ENCODE peak calls at places on chromosome 19, in five cellular contexts. G, P, J, V and H are unnamed samples.

GRCh38 chr19:47414469-47414868 is 4.9 kb downstream of the MEIS3 start:
- DNase-seq in J (no peak), V (no peak), P (no peak), G (no peak), H (no peak)

GRCh38 chr19:4267101-4267900 is 11.8 kb upstream of the SHD start:
- DNase-seq in P (peak; percentile 67), V (peak; percentile 77), J (peak; percentile 28), G (peak; percentile 85), H (no peak)

GRCh38 chr19:10568826-10569651 is at the start of gene CDKN2D:
- DNase-seq in G (peak; percentile 99), V (peak; percentile 100), P (peak; percentile 100), J (peak; percentile 99), H (peak; percentile 96)

GRCh38 chr19:7871530-7872305 is 2.5 kb downstream of the PRR36 start:
- DNase-seq in J (peak; percentile 55), G (peak; percentile 95), V (peak; percentile 74), P (peak; percentile 98), H (no peak)

GRCh38 chr19:43534811-43535761 is 2.1 kb downstream of the ZNF575 start:
- DNase-seq in G (peak; percentile 30), V (peak; percentile 67), P (peak; percentile 59), J (peak; percentile 36), H (no peak)

GRCh38 chr19:52603558-52604207 is 33.6 kb downstream of the ZNF701 start:
- DNase-seq in G (no peak), V (no peak), P (no peak), J (no peak), H (no peak)

GRCh38 chr19:2289714-2290435 is 7.9 kb upstream of the PEAK3 start:
- DNase-seq in J (no peak), P (peak; percentile 25), G (no peak), V (no peak), H (no peak)

GRCh38 chr19:29881386-29881785 is 60.7 kb upstream of the URI1 start:
- DNase-seq in P (no peak), G (peak; percentile 20), V (no peak), J (no peak), H (no peak)

GRCh38 chr19:35868823-35869326 is 501 bp downstream of the APLP1 start:
- DNase-seq in P (no peak), V (no peak), J (no peak), G (no peak), H (no peak)
- H3K27ac ChIP-seq in P (no peak overlapping the region), V (no peak overlapping the region), J (no peak overlapping the region), G (no peak overlapping the region), H (no peak overlapping the region)

GRCh38 chr19:55147408-55148251 is 1.4 kb downstream of the TNNT1 start:
- DNase-seq in G (peak; percentile 95), V (no peak), J (no peak), P (no peak), H (no peak)

GRCh38 chr19:55146648-55147218 is 2.3 kb downstream of the TNNT1 start:
- DNase-seq in G (peak; percentile 82), P (peak; percentile 38), V (no peak), J (no peak), H (no peak)

GRCh38 chr19:55152017-55152416 is 3.0 kb upstream of the TNNT1 start:
- DNase-seq in G (peak; percentile 75), P (no peak), V (no peak), J (no peak), H (no peak)

GRCh38 chr19:55146078-55146647 is 2.8 kb downstream of the TNNT1 start:
- DNase-seq in G (peak; percentile 63), V (no peak), J (no peak), P (peak; percentile 33), H (no peak)

DNA sequence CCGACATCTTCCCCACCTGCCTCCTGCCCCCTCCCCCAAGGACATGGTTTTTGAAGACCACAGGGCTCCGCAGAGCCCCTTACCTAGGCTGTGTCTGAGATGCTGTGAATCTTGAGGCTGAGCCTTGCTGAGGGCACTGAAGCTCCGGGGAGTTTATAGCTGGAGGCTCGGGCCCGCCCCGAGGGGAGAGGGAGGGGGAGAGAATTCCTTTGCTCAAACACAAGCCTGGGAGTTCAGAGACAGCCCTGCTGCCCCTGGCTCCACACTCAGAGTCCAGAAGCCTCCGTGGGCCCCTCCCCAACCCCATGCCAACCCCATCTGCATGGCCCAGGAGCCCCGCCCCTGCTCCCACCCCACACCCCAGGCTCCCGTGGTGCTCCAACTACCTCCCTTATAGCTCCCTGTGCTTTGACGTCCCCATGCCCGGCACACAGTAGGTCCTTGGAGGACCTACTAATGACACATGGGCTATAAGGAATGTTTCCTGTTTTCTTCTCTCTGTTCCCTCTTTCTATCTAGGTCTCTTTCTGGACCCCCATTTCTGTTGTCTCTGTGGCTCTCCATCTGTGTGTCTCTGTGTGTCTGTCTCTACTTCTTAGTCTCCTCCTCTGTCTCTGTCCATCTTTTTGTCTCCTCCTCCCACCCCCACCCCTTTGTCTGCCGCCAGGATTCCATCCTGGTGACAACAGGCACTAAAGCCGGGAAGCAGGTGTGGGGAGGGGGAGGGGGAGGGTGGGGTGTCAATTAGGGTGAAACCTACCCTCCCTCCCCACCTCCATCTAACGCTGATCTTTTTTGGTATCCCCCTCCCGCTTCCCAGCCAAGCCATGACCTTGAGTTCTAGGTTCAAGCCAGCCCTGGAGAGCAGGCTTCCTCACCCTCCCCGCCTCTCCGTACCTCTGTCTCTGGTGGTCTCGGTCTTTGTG is at the start of gene TNNT1:
- DNase-seq in V (no peak), P (no peak), J (no peak), G (peak; percentile 93), H (no peak)
- H3K27ac ChIP-seq in V (no peak within 1 kb of the TSS), P (no peak within 1 kb of the TSS), J (no peak within 1 kb of the TSS), G (peak within 1 kb of the TSS; percentile 88), H (no peak within 1 kb of the TSS)

GRCh38 chr19:1224047-1224825 is 13.6 kb downstream of the CBARP start:
- DNase-seq in G (no peak), V (no peak), J (no peak), P (no peak), H (no peak)

GRCh38 chr19:1223018-1223855 is 14.6 kb downstream of the CBARP start:
- DNase-seq in G (peak; percentile 55), V (no peak), J (no peak), P (no peak), H (no peak)

GRCh38 chr19:1221904-1222255 is 15.9 kb downstream of the CBARP start:
- DNase-seq in V (no peak), G (no peak), P (no peak), J (no peak), H (no peak)

GRCh38 chr19:1221141-1221903 is 15.7 kb downstream of the STK11 start:
- DNase-seq in P (no peak), J (peak; percentile 51), G (no peak), V (peak; percentile 81), H (no peak)

DNA sequence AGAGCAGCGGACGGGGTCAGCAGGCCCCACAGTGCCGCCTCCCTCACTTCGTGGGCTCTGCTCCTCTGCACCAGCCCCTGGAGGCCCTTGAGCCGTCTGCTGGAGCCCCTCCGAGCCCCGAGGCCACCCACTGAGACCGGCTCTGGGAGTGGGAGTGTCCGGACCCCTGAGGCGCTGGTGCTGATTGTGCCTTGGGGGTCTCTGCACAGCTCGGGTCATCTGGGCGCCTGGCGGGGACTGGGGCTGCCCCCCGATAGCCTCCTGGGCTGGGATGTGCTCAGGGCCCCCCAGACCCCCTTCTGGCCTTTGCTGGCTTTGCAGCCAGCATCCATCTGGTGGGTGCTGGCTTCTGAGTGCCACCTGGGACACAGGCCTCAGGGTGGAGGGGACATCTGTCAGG is 15.4 kb downstream of the CBARP start:
- DNase-seq in J (no peak), V (no peak), G (no peak), P (no peak), H (no peak)
- H3K27ac ChIP-seq in J (peak overlapping the region; percentile 83), V (no peak overlapping the region), G (no peak overlapping the region), P (no peak overlapping the region), H (no peak overlapping the region)

GRCh38 chr19:39275578-39275977 is 7.4 kb downstream of the IFNL2 start:
- DNase-seq in G (no peak), V (no peak), P (no peak), J (no peak), H (no peak)
- H3K27ac ChIP-seq in G (no peak overlapping the region), V (no peak overlapping the region), P (no peak overlapping the region), J (no peak overlapping the region), H (no peak overlapping the region)

DNA sequence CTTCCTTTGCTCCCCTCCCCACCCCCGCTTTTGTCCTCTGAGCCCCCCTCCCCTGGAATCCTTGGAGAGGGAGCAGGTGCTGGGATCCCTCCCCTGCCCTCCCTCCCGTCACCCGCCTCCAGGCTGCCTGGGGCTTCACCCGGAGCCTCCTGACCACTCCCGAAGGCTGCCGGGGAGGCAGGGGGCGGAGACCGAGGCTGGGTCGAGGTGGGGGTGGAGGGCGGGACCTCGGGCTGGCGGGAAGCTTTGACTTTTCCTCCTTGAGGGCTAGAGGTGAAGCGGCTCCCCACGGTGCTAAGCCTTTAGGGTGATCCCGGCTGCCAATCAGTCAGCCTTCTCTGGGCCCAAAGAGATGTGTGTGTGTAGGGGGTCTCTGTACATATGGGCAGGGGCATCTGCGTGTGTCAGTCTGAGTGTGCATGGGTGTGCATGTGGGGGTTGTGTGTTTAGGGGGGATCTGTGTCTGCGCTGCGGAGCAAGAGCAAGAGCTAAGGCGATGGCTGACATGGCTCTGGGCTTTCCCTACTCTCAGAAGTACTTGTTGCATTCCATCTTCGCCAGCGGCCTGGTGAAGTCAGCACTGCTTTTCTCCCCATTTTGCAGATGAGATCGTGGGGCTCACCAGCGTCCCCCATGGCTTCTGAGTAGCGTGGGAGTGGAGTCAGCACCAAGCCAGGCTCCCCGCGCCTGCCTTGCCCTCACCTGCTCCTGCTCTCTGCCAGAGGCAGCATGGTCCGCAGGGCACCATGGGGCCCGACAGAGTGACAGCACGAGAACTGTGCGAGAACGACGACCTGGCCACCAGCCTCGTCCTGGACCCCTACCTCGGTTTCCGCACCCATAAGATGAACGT is 1.7 kb downstream of the KMT5C start:
- DNase-seq in V (no peak), P (peak; percentile 87), J (peak; percentile 51), G (peak; percentile 83), H (no peak)
- H3K27ac ChIP-seq in V (no peak overlapping the region), P (no peak overlapping the region), J (peak overlapping the region; percentile 96), G (peak overlapping the region; percentile 51), H (peak overlapping the region; percentile 100)

DNA sequence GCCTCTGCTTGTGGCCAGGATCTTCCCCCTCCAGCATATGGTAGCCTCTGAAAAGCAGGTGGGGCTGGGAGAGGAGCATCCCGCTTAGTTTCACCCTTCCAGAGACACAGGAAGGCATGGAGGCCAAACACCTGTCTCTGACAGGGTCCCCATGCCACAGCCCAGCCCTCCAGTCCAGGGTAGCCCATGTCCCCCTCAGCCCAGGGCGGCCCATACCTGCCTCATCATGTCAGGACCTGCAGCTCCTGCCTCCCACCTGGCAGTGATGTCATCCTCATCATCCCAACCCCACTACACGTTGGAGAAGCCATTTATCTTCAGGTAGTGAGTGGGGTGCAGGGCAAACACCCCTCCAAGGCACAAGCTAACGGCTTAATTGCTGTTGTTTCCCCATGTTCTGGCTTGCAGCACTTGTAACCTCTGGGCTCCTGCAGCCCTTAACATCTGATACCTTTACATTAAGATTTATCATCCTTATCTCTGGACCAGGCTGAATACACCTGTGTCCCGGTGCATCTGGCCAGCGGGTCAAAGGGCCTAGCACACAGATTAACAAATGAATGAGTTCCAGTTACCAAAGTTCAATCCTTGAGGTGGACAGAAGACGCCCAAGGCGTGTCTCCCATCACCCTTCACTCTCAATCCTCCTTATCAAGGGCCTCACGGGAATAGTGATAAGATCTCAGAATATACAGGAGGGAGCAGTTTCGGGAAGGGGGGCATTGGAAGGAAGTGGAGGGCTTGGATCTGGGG is 22.2 kb downstream of the ZNF175 start:
- DNase-seq in J (no peak), P (no peak), G (no peak), V (no peak), H (no peak)
- H3K27ac ChIP-seq in J (no peak overlapping the region), P (no peak overlapping the region), G (no peak overlapping the region), V (no peak overlapping the region), H (no peak overlapping the region)